ENCODE peak calls at places on chromosomes 5 and 9, in ten cellular contexts. One of them, this sample, is unnamed.

GRCh38 chr5:12292610-12293204 is 388.5 kb upstream of the CTNND2 start:
- DNase-seq in iris pigment epithelial cell: peak; percentile 4
- DNase-seq in H54: no peak
- DNase-seq in GM04503: no peak
- DNase-seq in NCI-H1092 treated with DMSO at 0.1 percent for 48 hours: no peak
- DNase-seq in G401: no peak
- DNase-seq in stimulated activated CD8-positive, alpha-beta memory T cell treated with anti-CD3 and anti-CD28 coated beads, Interleukin-4, amount 100 ng/mL, for 48 hours: no peak
- DNase-seq in hypothalamus: no peak
- DNase-seq in cardiac muscle cell: no peak
- DNase-seq in substantia nigra: no peak
- DNase-seq in this sample: no peak

GRCh38 chr9:106878081-106878837 is 15.3 kb downstream of the ZNF462 start:
- DNase-seq in G401: peak; percentile 19
- DNase-seq in H54: no peak
- DNase-seq in substantia nigra: no peak
- DNase-seq in GM04503: no peak
- DNase-seq in iris pigment epithelial cell: no peak
- DNase-seq in stimulated activated CD8-positive, alpha-beta memory T cell treated with anti-CD3 and anti-CD28 coated beads, Interleukin-4, amount 100 ng/mL, for 48 hours: no peak
- DNase-seq in NCI-H1092 treated with DMSO at 0.1 percent for 48 hours: no peak
- DNase-seq in cardiac muscle cell: no peak
- DNase-seq in hypothalamus: no peak
- DNase-seq in this sample: no peak

GRCh38 chr5:177300236-177300880 is 3.2 kb downstream of the RAB24 start:
- DNase-seq in stimulated activated CD8-positive, alpha-beta memory T cell treated with anti-CD3 and anti-CD28 coated beads, Interleukin-4, amount 100 ng/mL, for 48 hours: peak; percentile 64
- DNase-seq in NCI-H1092 treated with DMSO at 0.1 percent for 48 hours: no peak
- DNase-seq in G401: peak; percentile 23
- DNase-seq in cardiac muscle cell: peak; percentile 82
- DNase-seq in H54: no peak
- DNase-seq in substantia nigra: no peak
- DNase-seq in hypothalamus: no peak
- DNase-seq in GM04503: no peak
- DNase-seq in iris pigment epithelial cell: peak; percentile 88
- DNase-seq in this sample: peak; percentile 46

GRCh38 chr5:96861044-96861443 is 15.3 kb upstream of the ERAP2 start:
- DNase-seq in stimulated activated CD8-positive, alpha-beta memory T cell treated with anti-CD3 and anti-CD28 coated beads, Interleukin-4, amount 100 ng/mL, for 48 hours: no peak
- DNase-seq in NCI-H1092 treated with DMSO at 0.1 percent for 48 hours: peak; percentile 41
- DNase-seq in substantia nigra: no peak
- DNase-seq in G401: no peak
- DNase-seq in hypothalamus: no peak
- DNase-seq in cardiac muscle cell: no peak
- DNase-seq in iris pigment epithelial cell: no peak
- DNase-seq in H54: no peak
- DNase-seq in GM04503: no peak
- DNase-seq in this sample: no peak

GRCh38 chr9:127780126-127780885 is 1.8 kb upstream of the SH2D3C start:
- DNase-seq in cardiac muscle cell: no peak
- DNase-seq in stimulated activated CD8-positive, alpha-beta memory T cell treated with anti-CD3 and anti-CD28 coated beads, Interleukin-4, amount 100 ng/mL, for 48 hours: no peak
- DNase-seq in G401: no peak
- DNase-seq in hypothalamus: no peak
- DNase-seq in NCI-H1092 treated with DMSO at 0.1 percent for 48 hours: no peak
- DNase-seq in substantia nigra: peak; percentile 27
- DNase-seq in H54: no peak
- DNase-seq in iris pigment epithelial cell: no peak
- DNase-seq in GM04503: no peak
- DNase-seq in this sample: no peak

GRCh38 chr5:135993894-135994514 is 34.8 kb upstream of the TGFBI start:
- DNase-seq in GM04503: peak; percentile 68
- DNase-seq in G401: no peak
- DNase-seq in hypothalamus: no peak
- DNase-seq in H54: no peak
- DNase-seq in stimulated activated CD8-positive, alpha-beta memory T cell treated with anti-CD3 and anti-CD28 coated beads, Interleukin-4, amount 100 ng/mL, for 48 hours: no peak
- DNase-seq in cardiac muscle cell: peak; percentile 72
- DNase-seq in iris pigment epithelial cell: peak; percentile 94
- DNase-seq in NCI-H1092 treated with DMSO at 0.1 percent for 48 hours: no peak
- DNase-seq in substantia nigra: no peak
- DNase-seq in this sample: no peak

GRCh38 chr5:177100714-177101121 is 14.0 kb downstream of the FGFR4 start:
- DNase-seq in NCI-H1092 treated with DMSO at 0.1 percent for 48 hours: no peak
- DNase-seq in substantia nigra: no peak
- DNase-seq in iris pigment epithelial cell: no peak
- DNase-seq in G401: no peak
- DNase-seq in H54: peak; percentile 77
- DNase-seq in stimulated activated CD8-positive, alpha-beta memory T cell treated with anti-CD3 and anti-CD28 coated beads, Interleukin-4, amount 100 ng/mL, for 48 hours: no peak
- DNase-seq in GM04503: no peak
- DNase-seq in hypothalamus: no peak
- DNase-seq in cardiac muscle cell: no peak
- DNase-seq in this sample: no peak

GRCh38 chr5:138654281-138654867 is 79.2 kb upstream of the HSPA9 start:
- DNase-seq in G401: no peak
- DNase-seq in stimulated activated CD8-positive, alpha-beta memory T cell treated with anti-CD3 and anti-CD28 coated beads, Interleukin-4, amount 100 ng/mL, for 48 hours: peak; percentile 82
- DNase-seq in substantia nigra: no peak
- DNase-seq in GM04503: no peak
- DNase-seq in NCI-H1092 treated with DMSO at 0.1 percent for 48 hours: no peak
- DNase-seq in H54: peak; percentile 44
- DNase-seq in iris pigment epithelial cell: peak; percentile 71
- DNase-seq in cardiac muscle cell: peak; percentile 42
- DNase-seq in hypothalamus: no peak
- DNase-seq in this sample: peak; percentile 71

GRCh38 chr9:77844415-77844814 is 187.2 kb downstream of the GNAQ start:
- DNase-seq in H54: no peak
- DNase-seq in iris pigment epithelial cell: no peak
- DNase-seq in GM04503: no peak
- DNase-seq in G401: no peak
- DNase-seq in substantia nigra: no peak
- DNase-seq in NCI-H1092 treated with DMSO at 0.1 percent for 48 hours: no peak
- DNase-seq in stimulated activated CD8-positive, alpha-beta memory T cell treated with anti-CD3 and anti-CD28 coated beads, Interleukin-4, amount 100 ng/mL, for 48 hours: no peak
- DNase-seq in cardiac muscle cell: no peak
- DNase-seq in hypothalamus: no peak
- DNase-seq in this sample: no peak

GRCh38 chr9:96651626-96652025 is 3.5 kb downstream of the PRXL2C start:
- DNase-seq in cardiac muscle cell: peak; percentile 48
- DNase-seq in iris pigment epithelial cell: peak; percentile 42
- DNase-seq in G401: no peak
- DNase-seq in stimulated activated CD8-positive, alpha-beta memory T cell treated with anti-CD3 and anti-CD28 coated beads, Interleukin-4, amount 100 ng/mL, for 48 hours: no peak
- DNase-seq in H54: no peak
- DNase-seq in GM04503: no peak
- DNase-seq in NCI-H1092 treated with DMSO at 0.1 percent for 48 hours: peak; percentile 48
- DNase-seq in substantia nigra: no peak
- DNase-seq in hypothalamus: no peak
- DNase-seq in this sample: no peak

GRCh38 chr5:103031607-103032006 is 88.3 kb downstream of the GIN1 start:
- DNase-seq in G401: no peak
- DNase-seq in iris pigment epithelial cell: peak; percentile 27
- DNase-seq in NCI-H1092 treated with DMSO at 0.1 percent for 48 hours: no peak
- DNase-seq in stimulated activated CD8-positive, alpha-beta memory T cell treated with anti-CD3 and anti-CD28 coated beads, Interleukin-4, amount 100 ng/mL, for 48 hours: no peak
- DNase-seq in substantia nigra: no peak
- DNase-seq in hypothalamus: no peak
- DNase-seq in cardiac muscle cell: peak; percentile 11
- DNase-seq in H54: no peak
- DNase-seq in GM04503: no peak
- DNase-seq in this sample: no peak

GRCh38 chr5:86979801-86980510 is 287.7 kb upstream of the RASA1 start:
- DNase-seq in GM04503: peak; percentile 39
- DNase-seq in substantia nigra: no peak
- DNase-seq in G401: no peak
- DNase-seq in iris pigment epithelial cell: peak; percentile 80
- DNase-seq in hypothalamus: no peak
- DNase-seq in NCI-H1092 treated with DMSO at 0.1 percent for 48 hours: no peak
- DNase-seq in cardiac muscle cell: peak; percentile 93
- DNase-seq in stimulated activated CD8-positive, alpha-beta memory T cell treated with anti-CD3 and anti-CD28 coated beads, Interleukin-4, amount 100 ng/mL, for 48 hours: no peak
- DNase-seq in H54: no peak
- DNase-seq in this sample: no peak

GRCh38 chr5:58491216-58491892 is at the start of gene GAPT:
- DNase-seq in NCI-H1092 treated with DMSO at 0.1 percent for 48 hours: no peak
- DNase-seq in iris pigment epithelial cell: no peak
- DNase-seq in hypothalamus: no peak
- DNase-seq in stimulated activated CD8-positive, alpha-beta memory T cell treated with anti-CD3 and anti-CD28 coated beads, Interleukin-4, amount 100 ng/mL, for 48 hours: no peak
- DNase-seq in G401: no peak
- DNase-seq in GM04503: no peak
- DNase-seq in H54: no peak
- DNase-seq in substantia nigra: no peak
- DNase-seq in cardiac muscle cell: no peak
- DNase-seq in this sample: no peak

GRCh38 chr5:178404987-178405386 is 172.4 kb upstream of the PHYKPL start:
- DNase-seq in substantia nigra: no peak
- DNase-seq in G401: no peak
- DNase-seq in GM04503: no peak
- DNase-seq in iris pigment epithelial cell: no peak
- DNase-seq in cardiac muscle cell: no peak
- DNase-seq in hypothalamus: no peak
- DNase-seq in NCI-H1092 treated with DMSO at 0.1 percent for 48 hours: no peak
- DNase-seq in H54: no peak
- DNase-seq in stimulated activated CD8-positive, alpha-beta memory T cell treated with anti-CD3 and anti-CD28 coated beads, Interleukin-4, amount 100 ng/mL, for 48 hours: no peak
- DNase-seq in this sample: no peak

GRCh38 chr9:129434187-129434586 is 186.7 kb downstream of the C9orf50 start:
- DNase-seq in iris pigment epithelial cell: no peak
- DNase-seq in cardiac muscle cell: peak; percentile 32
- DNase-seq in G401: peak; percentile 66
- DNase-seq in H54: no peak
- DNase-seq in stimulated activated CD8-positive, alpha-beta memory T cell treated with anti-CD3 and anti-CD28 coated beads, Interleukin-4, amount 100 ng/mL, for 48 hours: no peak
- DNase-seq in NCI-H1092 treated with DMSO at 0.1 percent for 48 hours: no peak
- DNase-seq in GM04503: no peak
- DNase-seq in hypothalamus: no peak
- DNase-seq in substantia nigra: no peak
- DNase-seq in this sample: no peak

GRCh38 chr5:173866249-173867172 is 21.6 kb upstream of the CPEB4 start:
- DNase-seq in GM04503: no peak
- DNase-seq in G401: peak; percentile 19
- DNase-seq in cardiac muscle cell: no peak
- DNase-seq in hypothalamus: peak; percentile 94
- DNase-seq in H54: no peak
- DNase-seq in substantia nigra: peak; percentile 72
- DNase-seq in iris pigment epithelial cell: no peak
- DNase-seq in stimulated activated CD8-positive, alpha-beta memory T cell treated with anti-CD3 and anti-CD28 coated beads, Interleukin-4, amount 100 ng/mL, for 48 hours: no peak
- DNase-seq in NCI-H1092 treated with DMSO at 0.1 percent for 48 hours: no peak
- DNase-seq in this sample: no peak

GRCh38 chr5:84091400-84091799 is 293.3 kb downstream of the EDIL3 start:
- DNase-seq in iris pigment epithelial cell: no peak
- DNase-seq in stimulated activated CD8-positive, alpha-beta memory T cell treated with anti-CD3 and anti-CD28 coated beads, Interleukin-4, amount 100 ng/mL, for 48 hours: no peak
- DNase-seq in NCI-H1092 treated with DMSO at 0.1 percent for 48 hours: no peak
- DNase-seq in cardiac muscle cell: no peak
- DNase-seq in GM04503: no peak
- DNase-seq in hypothalamus: no peak
- DNase-seq in substantia nigra: no peak
- DNase-seq in H54: no peak
- DNase-seq in G401: no peak
- DNase-seq in this sample: no peak

GRCh38 chr5:9165567-9165966 is 380.3 kb downstream of the SEMA5A start:
- DNase-seq in iris pigment epithelial cell: no peak
- DNase-seq in G401: no peak
- DNase-seq in NCI-H1092 treated with DMSO at 0.1 percent for 48 hours: no peak
- DNase-seq in hypothalamus: no peak
- DNase-seq in GM04503: no peak
- DNase-seq in stimulated activated CD8-positive, alpha-beta memory T cell treated with anti-CD3 and anti-CD28 coated beads, Interleukin-4, amount 100 ng/mL, for 48 hours: no peak
- DNase-seq in substantia nigra: no peak
- DNase-seq in cardiac muscle cell: no peak
- DNase-seq in H54: no peak
- DNase-seq in this sample: no peak

GRCh38 chr9:129305246-129305645 is 127.2 kb upstream of the IER5L start:
- DNase-seq in cardiac muscle cell: no peak
- DNase-seq in GM04503: no peak
- DNase-seq in NCI-H1092 treated with DMSO at 0.1 percent for 48 hours: no peak
- DNase-seq in substantia nigra: no peak
- DNase-seq in H54: no peak
- DNase-seq in iris pigment epithelial cell: no peak
- DNase-seq in hypothalamus: no peak
- DNase-seq in G401: no peak
- DNase-seq in stimulated activated CD8-positive, alpha-beta memory T cell treated with anti-CD3 and anti-CD28 coated beads, Interleukin-4, amount 100 ng/mL, for 48 hours: peak; percentile 11
- DNase-seq in this sample: no peak

GRCh38 chr9:98575379-98576346 is 133.1 kb downstream of the GABBR2 start:
- DNase-seq in GM04503: no peak
- DNase-seq in stimulated activated CD8-positive, alpha-beta memory T cell treated with anti-CD3 and anti-CD28 coated beads, Interleukin-4, amount 100 ng/mL, for 48 hours: peak; percentile 58
- DNase-seq in H54: peak; percentile 67
- DNase-seq in hypothalamus: no peak
- DNase-seq in iris pigment epithelial cell: peak; percentile 90
- DNase-seq in NCI-H1092 treated with DMSO at 0.1 percent for 48 hours: no peak
- DNase-seq in cardiac muscle cell: peak; percentile 87
- DNase-seq in substantia nigra: no peak
- DNase-seq in G401: no peak
- DNase-seq in this sample: peak; percentile 48

GRCh38 chr9:93111371-93112115 is 15.5 kb downstream of the CARD19 start:
- DNase-seq in hypothalamus: no peak
- DNase-seq in H54: peak; percentile 79
- DNase-seq in substantia nigra: no peak
- DNase-seq in stimulated activated CD8-positive, alpha-beta memory T cell treated with anti-CD3 and anti-CD28 coated beads, Interleukin-4, amount 100 ng/mL, for 48 hours: peak; percentile 62
- DNase-seq in iris pigment epithelial cell: peak; percentile 78
- DNase-seq in G401: no peak
- DNase-seq in cardiac muscle cell: no peak
- DNase-seq in GM04503: no peak
- DNase-seq in NCI-H1092 treated with DMSO at 0.1 percent for 48 hours: no peak
- DNase-seq in this sample: peak; percentile 64

GRCh38 chr9:117734523-117735314 is 30.5 kb downstream of the TLR4 start:
- DNase-seq in hypothalamus: no peak
- DNase-seq in iris pigment epithelial cell: peak; percentile 84
- DNase-seq in H54: peak; percentile 51
- DNase-seq in GM04503: peak; percentile 73
- DNase-seq in NCI-H1092 treated with DMSO at 0.1 percent for 48 hours: no peak
- DNase-seq in stimulated activated CD8-positive, alpha-beta memory T cell treated with anti-CD3 and anti-CD28 coated beads, Interleukin-4, amount 100 ng/mL, for 48 hours: no peak
- DNase-seq in G401: no peak
- DNase-seq in cardiac muscle cell: peak; percentile 33
- DNase-seq in substantia nigra: no peak
- DNase-seq in this sample: no peak

GRCh38 chr9:126459965-126460843 is 133.6 kb downstream of the MVB12B start:
- DNase-seq in substantia nigra: no peak
- DNase-seq in stimulated activated CD8-positive, alpha-beta memory T cell treated with anti-CD3 and anti-CD28 coated beads, Interleukin-4, amount 100 ng/mL, for 48 hours: peak; percentile 5
- DNase-seq in H54: no peak
- DNase-seq in NCI-H1092 treated with DMSO at 0.1 percent for 48 hours: no peak
- DNase-seq in G401: no peak
- DNase-seq in hypothalamus: no peak
- DNase-seq in cardiac muscle cell: no peak
- DNase-seq in GM04503: no peak
- DNase-seq in iris pigment epithelial cell: no peak
- DNase-seq in this sample: no peak

GRCh38 chr5:179139936-179140235 is 79.7 kb downstream of the ZNF354C start:
- DNase-seq in cardiac muscle cell: no peak
- DNase-seq in G401: no peak
- DNase-seq in NCI-H1092 treated with DMSO at 0.1 percent for 48 hours: no peak
- DNase-seq in stimulated activated CD8-positive, alpha-beta memory T cell treated with anti-CD3 and anti-CD28 coated beads, Interleukin-4, amount 100 ng/mL, for 48 hours: no peak
- DNase-seq in substantia nigra: no peak
- DNase-seq in iris pigment epithelial cell: no peak
- DNase-seq in H54: no peak
- DNase-seq in hypothalamus: no peak
- DNase-seq in GM04503: no peak
- DNase-seq in this sample: no peak

This sample was measured in activated T-cell treated with anti-CD3 and anti-CD28 coated beads, Interleukin-2, amount 50 U/mL, for 72 hours.